ENCODE peak calls at places on chromosomes 1 and 21, in six cellular contexts. M is glutamatergic neuron; V is NCI-H1105 treated with DMSO at 0.1 percent for 48 hours; T is hypothalamus; C is heart left ventricle; Y is activated CD8-positive, alpha-beta T cell treated with anti-CD3 and anti-CD28 coated beads for 36 hours. G is an unnamed sample.

GRCh38 chr1:226883630-226884029 is 13.2 kb downstream of the PSEN2 start:
- DNase-seq in T (no peak), V (no peak), Y (no peak), M (no peak), C (no peak), G (no peak)

GRCh38 chr1:55204997-55205396 is 10.2 kb downstream of the USP24 start:
- DNase-seq in Y (peak), C (no peak), T (no peak), V (no peak), M (no peak), G (no peak)

GRCh38 chr1:221840511-221841243 is 98.8 kb upstream of the DUSP10 start:
- DNase-seq in M (no peak), T (no peak), Y (no peak), C (no peak), V (no peak), G (no peak)

GRCh38 chr1:21584096-21584495 is 74.9 kb downstream of the ALPL start:
- DNase-seq in M (no peak), Y (no peak), V (no peak), T (no peak), C (no peak), G (no peak)

GRCh38 chr1:12604114-12604874 is 13.7 kb downstream of the DHRS3 start:
- DNase-seq in V (no peak), C (peak), M (no peak), Y (peak), T (no peak), G (no peak)

GRCh38 chr1:12095822-12096263 is 32.7 kb downstream of the TNFRSF8 start:
- DNase-seq in T (no peak), M (no peak), V (no peak), C (no peak), Y (peak), G (no peak)

GRCh38 chr21:44444286-44444931 is 10.9 kb upstream of the LRRC3 start:
- DNase-seq in Y (peak), M (no peak), C (no peak), T (no peak), V (no peak), G (no peak)

GRCh38 chr1:1137256-1138045 is 21.6 kb upstream of the C1orf159 start:
- DNase-seq in M (no peak), Y (peak), V (peak), C (no peak), T (no peak), G (no peak)

GRCh38 chr1:29708818-29709710 is 472.7 kb downstream of the PTPRU start:
- DNase-seq in T (no peak), C (no peak), V (peak), Y (no peak), M (no peak), G (no peak)

GRCh38 chr1:248618878-248619277 is 16.0 kb downstream of the OR2T11 start:
- DNase-seq in Y (peak), T (no peak), M (no peak), V (peak), C (no peak), G (peak)

GRCh38 chr21:20443558-20444155 is 554.6 kb upstream of the NCAM2 start:
- DNase-seq in C (no peak), Y (no peak), V (peak), T (no peak), M (no peak), G (no peak)

GRCh38 chr21:43909736-43910455 is 44.9 kb downstream of the AGPAT3 start:
- DNase-seq in M (no peak), Y (no peak), V (no peak), T (no peak), C (no peak), G (no peak)

GRCh38 chr21:16713331-16714114 is 799.3 kb upstream of the CXADR start:
- DNase-seq in T (no peak), V (no peak), C (no peak), Y (no peak), M (no peak), G (no peak)

GRCh38 chr1:56578963-56579875 is at the start of gene PLPP3:
- DNase-seq in Y (peak), V (peak), M (peak), C (peak), T (peak), G (peak)

GRCh38 chr1:94425821-94426484 is 7.8 kb downstream of the ABCD3 start:
- DNase-seq in Y (no peak), T (no peak), C (no peak), V (no peak), M (no peak), G (no peak)

GRCh38 chr1:246199086-246199485 is 308.0 kb downstream of the SMYD3 start:
- DNase-seq in Y (no peak), T (no peak), M (peak), C (no peak), V (no peak), G (no peak)

GRCh38 chr1:42305639-42306038 is 29.4 kb downstream of the FOXJ3 start:
- DNase-seq in M (no peak), T (no peak), C (no peak), Y (no peak), V (no peak), G (no peak)

GRCh38 chr1:219220945-219221344 is 47.3 kb downstream of the LYPLAL1 start:
- DNase-seq in V (no peak), C (peak), Y (no peak), M (no peak), T (no peak), G (no peak)

GRCh38 chr1:165619647-165620151 is 11.3 kb upstream of the MGST3 start:
- DNase-seq in C (no peak), Y (no peak), T (no peak), M (no peak), V (no peak), G (no peak)

GRCh38 chr21:45947296-45947695 is 34.3 kb upstream of the COL6A1 start:
- DNase-seq in T (no peak), V (no peak), C (no peak), M (no peak), Y (no peak), G (no peak)

GRCh38 chr21:42388740-42389448 is 7.0 kb downstream of the TMPRSS3 start:
- DNase-seq in V (no peak), C (no peak), M (peak), T (no peak), Y (no peak), G (peak)

GRCh38 chr1:38858833-38859560 is 575 bp downstream of the RRAGC start:
- DNase-seq in V (peak), T (no peak), Y (peak), C (peak), M (peak), G (peak)

GRCh38 chr1:221431068-221431651 is 310.7 kb downstream of the DUSP10 start:
- DNase-seq in M (no peak), Y (no peak), T (no peak), V (peak), C (no peak), G (no peak)

GRCh38 chr1:217718873-217719272 is 87.7 kb downstream of the SPATA17 start:
- DNase-seq in M (no peak), V (no peak), Y (no peak), C (no peak), T (no peak), G (no peak)

GRCh38 chr1:2561446-2561845 is 5.3 kb downstream of the TNFRSF14 start:
- DNase-seq in C (no peak), M (no peak), V (no peak), Y (no peak), T (no peak), G (no peak)

GRCh38 chr1:109386054-109386717 is 11.5 kb downstream of the SORT1 start:
- DNase-seq in M (no peak), V (no peak), T (no peak), C (no peak), Y (no peak), G (no peak)

GRCh38 chr1:204337583-204337982 is 22.1 kb downstream of the PLEKHA6 start:
- DNase-seq in T (no peak), M (no peak), Y (no peak), C (no peak), V (no peak), G (no peak)

GRCh38 chr1:3921786-3922185 is 21.7 kb upstream of the C1orf174 start:
- DNase-seq in Y (no peak), V (no peak), M (no peak), T (no peak), C (no peak), G (no peak)

GRCh38 chr1:32967863-32968571 is 3.4 kb upstream of the RNF19B start:
- DNase-seq in T (no peak), Y (no peak), C (no peak), M (no peak), V (no peak), G (no peak)

G was measured in thyroid gland.